ENCODE peak calls at places on chromosomes 16 and 17, in eight cellular contexts. I is HFF-Myc; Q is retina; O is posterior vena cava; P is CD4-positive, alpha-beta T cell; L is mucosa of gallbladder; T is dorsolateral prefrontal cortex; A is WERI-Rb-1. B is an unnamed sample.

GRCh38 chr17:2067559-2067958 is 12.7 kb downstream of the HIC1 start:
- DNase-seq in I (peak), Q (no peak), O (no peak), P (no peak), L (no peak), T (no peak), A (no peak), B (no peak)

GRCh38 chr17:7977039-7977438 is 25.4 kb upstream of the GUCY2D start:
- DNase-seq in I (no peak), Q (no peak), O (no peak), P (no peak), L (no peak), T (no peak), A (no peak), B (no peak)

GRCh38 chr17:46035112-46035818 is 36.2 kb downstream of the STH start:
- DNase-seq in I (no peak), Q (no peak), O (no peak), P (no peak), L (no peak), T (no peak), A (no peak), B (no peak)

GRCh38 chr17:8019161-8019560 is 16.7 kb downstream of the GUCY2D start:
- DNase-seq in I (no peak), Q (no peak), O (no peak), P (no peak), L (no peak), T (no peak), A (peak), B (no peak)

GRCh38 chr17:69447726-69448125 is 33.2 kb downstream of the MAP2K6 start:
- DNase-seq in I (no peak), Q (no peak), O (no peak), P (no peak), L (peak), T (no peak), A (no peak), B (no peak)

GRCh38 chr17:79931517-79932309 is 92.5 kb upstream of the CBX4 start:
- DNase-seq in I (no peak), Q (peak), O (no peak), P (no peak), L (no peak), T (no peak), A (no peak), B (no peak)

GRCh38 chr16:84239910-84240309 is at the start of gene KCNG4:
- DNase-seq in I (no peak), Q (peak), O (no peak), P (no peak), L (no peak), T (no peak), A (peak), B (no peak)

GRCh38 chr17:18017958-18018357 is 21.0 kb downstream of the ATPAF2 start:
- DNase-seq in I (no peak), Q (no peak), O (no peak), P (no peak), L (no peak), T (no peak), A (no peak), B (peak)

GRCh38 chr17:78974635-78975591 is 4.8 kb downstream of the LGALS3BP start:
- DNase-seq in I (peak), Q (peak), O (peak), P (no peak), L (peak), T (no peak), A (peak), B (peak)

GRCh38 chr16:83898463-83899271 is at the start of gene MLYCD:
- DNase-seq in I (peak), Q (peak), O (peak), P (peak), L (peak), T (peak), A (peak), B (peak)

GRCh38 chr17:565506-565905 is 149.1 kb downstream of the VPS53 start:
- DNase-seq in I (no peak), Q (no peak), O (no peak), P (no peak), L (no peak), T (no peak), A (peak), B (no peak)